ENCODE peak calls at places on chromosome 9, in five cellular contexts. C, K, G, N and X are unnamed samples.

GRCh38 chr9:1939926-1940368 is 75.2 kb upstream of the SMARCA2 start:
- DNase-seq in N (no peak), G (peak), C (no peak), K (no peak), X (no peak)

GRCh38 chr9:135167839-135168378 is 80.4 kb downstream of the OLFM1 start:
- DNase-seq in G (no peak), K (no peak), N (no peak), C (no peak), X (no peak)

GRCh38 chr9:110065527-110065926 is 142.4 kb downstream of the C9orf152 start:
- DNase-seq in G (no peak), N (no peak), C (no peak), K (peak), X (no peak)

GRCh38 chr9:83432877-83433276 is 105.3 kb downstream of the FRMD3 start:
- DNase-seq in K (no peak), C (no peak), G (no peak), N (no peak), X (no peak)

GRCh38 chr9:135344523-135344901 is 135.1 kb upstream of the PPP1R26 start:
- DNase-seq in C (no peak), N (no peak), G (no peak), K (no peak), X (no peak)

GRCh38 chr9:81720450-81721086 is 31.2 kb upstream of the TLE1 start:
- DNase-seq in G (no peak), C (no peak), K (no peak), N (no peak), X (no peak)

GRCh38 chr9:8855046-8855445 is 1055.5 kb upstream of the DMAC1 start:
- DNase-seq in G (no peak), K (peak), C (no peak), N (no peak), X (no peak)

GRCh38 chr9:127801955-127802575 is 617 bp upstream of the FPGS start:
- DNase-seq in N (no peak), K (peak), G (no peak), C (no peak), X (no peak)

GRCh38 chr9:17423681-17424011 is 155.2 kb upstream of the SH3GL2 start:
- DNase-seq in K (no peak), N (no peak), C (no peak), G (no peak), X (no peak)

GRCh38 chr9:75788006-75788634 is 102.4 kb upstream of the PCSK5 start:
- DNase-seq in N (no peak), K (peak), C (no peak), G (no peak), X (no peak)

GRCh38 chr9:134554750-134555655 is 86.6 kb upstream of the COL5A1 start:
- DNase-seq in N (no peak), G (no peak), C (no peak), K (peak), X (no peak)

GRCh38 chr9:23538060-23538387 is 288.0 kb downstream of the ELAVL2 start:
- DNase-seq in K (no peak), G (no peak), C (no peak), N (no peak), X (no peak)

GRCh38 chr9:96618209-96619108 is 1.2 kb downstream of the CDC14B start:
- DNase-seq in K (peak), C (no peak), G (no peak), N (no peak), X (peak)

GRCh38 chr9:96615421-96615820 is 4.2 kb downstream of the CDC14B start:
- DNase-seq in N (no peak), K (no peak), G (no peak), C (no peak), X (no peak)

GRCh38 chr9:96619109-96619435 is 571 bp downstream of the CDC14B start:
- DNase-seq in C (no peak), N (no peak), K (no peak), G (no peak), X (no peak)

GRCh38 chr9:96617439-96618185 is 2.0 kb downstream of the CDC14B start:
- DNase-seq in C (no peak), K (no peak), N (no peak), G (no peak), X (no peak)

GRCh38 chr9:96616817-96617438 is 2.7 kb downstream of the CDC14B start:
- DNase-seq in N (no peak), K (no peak), C (no peak), G (no peak), X (no peak)
- H3K4me3 ChIP-seq in N (no peak), K (no peak), C (no peak), G (no peak), X (no peak)

DNA sequence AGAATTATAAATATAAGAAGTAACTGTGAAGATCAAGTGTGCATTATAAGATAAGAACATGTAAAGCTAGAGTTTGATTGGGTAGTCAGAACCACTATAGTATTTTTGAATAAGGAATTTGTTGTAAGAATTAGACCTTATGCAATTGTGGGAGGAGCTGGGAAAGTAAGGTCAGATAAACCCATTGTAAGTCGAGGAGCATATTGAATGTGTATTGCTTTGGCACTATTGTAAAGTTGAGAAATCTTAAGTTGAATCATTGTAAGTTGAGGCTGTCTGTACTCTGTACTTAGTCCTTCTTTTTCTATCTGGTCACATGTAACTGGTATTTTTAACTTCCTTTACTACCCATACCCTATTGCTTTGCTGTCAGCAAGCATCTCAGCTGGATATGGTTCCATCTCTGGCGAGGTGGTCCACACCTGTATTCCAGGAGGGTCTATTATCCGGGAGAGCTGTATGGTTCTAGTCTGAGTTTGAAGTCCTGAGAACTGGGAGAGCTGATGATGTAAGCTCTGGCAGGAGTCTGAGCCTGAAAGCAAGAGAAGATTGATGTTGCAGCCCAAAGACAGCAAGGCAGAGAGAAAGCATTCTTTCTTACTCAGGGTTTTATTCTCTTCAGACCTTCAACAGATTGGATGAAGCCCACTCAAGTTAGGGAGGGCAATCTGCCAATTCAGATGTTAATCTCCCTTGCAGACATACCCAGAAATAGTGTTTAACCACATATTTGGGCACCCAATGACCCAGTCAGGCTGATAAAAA is 158.9 kb downstream of the CCDC171 start:
- DNase-seq in K (peak), C (no peak), G (no peak), N (no peak), X (no peak)
- H3K4me3 ChIP-seq in K (no peak), C (no peak), G (no peak), N (no peak), X (no peak)

DNA sequence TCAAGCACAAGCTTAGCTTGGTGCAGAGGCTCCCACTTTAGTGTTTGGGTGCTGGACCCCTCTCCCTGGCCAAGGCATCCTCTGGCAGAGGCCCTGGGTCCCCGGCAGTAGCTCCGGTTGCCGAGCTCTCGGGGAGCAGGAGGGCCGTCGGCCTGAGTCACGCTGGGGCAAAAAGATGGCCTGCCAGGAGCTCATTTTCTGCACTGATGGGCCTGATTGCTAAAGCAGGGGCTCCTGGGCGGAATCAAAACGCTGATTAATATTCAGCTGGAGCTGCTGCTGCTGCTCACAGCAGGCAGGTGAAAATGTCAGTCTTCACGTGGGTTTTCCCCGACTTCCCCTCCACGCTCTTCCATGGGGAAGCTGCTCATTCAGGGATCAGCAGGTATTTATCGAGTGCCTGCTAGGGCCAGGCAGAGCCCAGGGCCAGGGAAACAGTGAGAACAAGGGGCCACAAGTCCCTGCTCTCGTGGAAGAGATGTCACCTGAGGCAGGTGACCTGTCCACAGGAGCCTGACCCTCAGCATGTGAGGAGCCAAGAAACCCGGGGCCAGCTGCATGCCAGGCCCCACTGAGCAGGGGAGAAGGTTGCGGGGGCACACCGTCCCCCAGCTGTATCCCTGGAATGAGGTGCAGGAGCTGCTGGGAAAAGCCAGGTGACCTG is 22.1 kb downstream of the LAMC3 start:
- DNase-seq in N (no peak), G (no peak), K (no peak), C (no peak), X (no peak)
- H3K4me3 ChIP-seq in N (no peak), G (no peak), K (no peak), C (no peak), X (no peak)

GRCh38 chr9:101601904-101602765 is 7.4 kb upstream of the PPP3R2 start:
- DNase-seq in G (no peak), C (no peak), N (no peak), K (peak), X (peak)
- H3K4me3 ChIP-seq in G (no peak), C (no peak), N (no peak), K (no peak), X (no peak)

GRCh38 chr9:114192539-114192938 is 37.2 kb downstream of the COL27A1 start:
- DNase-seq in C (no peak), K (no peak), G (no peak), N (no peak), X (no peak)

GRCh38 chr9:114190563-114190905 is 35.2 kb downstream of the COL27A1 start:
- DNase-seq in N (no peak), C (no peak), K (no peak), G (no peak), X (no peak)

GRCh38 chr9:114186793-114187289 is 31.5 kb downstream of the COL27A1 start:
- DNase-seq in C (no peak), N (no peak), G (no peak), K (no peak), X (no peak)

GRCh38 chr9:114193090-114193489 is 37.8 kb downstream of the COL27A1 start:
- DNase-seq in G (no peak), C (no peak), N (no peak), K (no peak), X (no peak)

DNA sequence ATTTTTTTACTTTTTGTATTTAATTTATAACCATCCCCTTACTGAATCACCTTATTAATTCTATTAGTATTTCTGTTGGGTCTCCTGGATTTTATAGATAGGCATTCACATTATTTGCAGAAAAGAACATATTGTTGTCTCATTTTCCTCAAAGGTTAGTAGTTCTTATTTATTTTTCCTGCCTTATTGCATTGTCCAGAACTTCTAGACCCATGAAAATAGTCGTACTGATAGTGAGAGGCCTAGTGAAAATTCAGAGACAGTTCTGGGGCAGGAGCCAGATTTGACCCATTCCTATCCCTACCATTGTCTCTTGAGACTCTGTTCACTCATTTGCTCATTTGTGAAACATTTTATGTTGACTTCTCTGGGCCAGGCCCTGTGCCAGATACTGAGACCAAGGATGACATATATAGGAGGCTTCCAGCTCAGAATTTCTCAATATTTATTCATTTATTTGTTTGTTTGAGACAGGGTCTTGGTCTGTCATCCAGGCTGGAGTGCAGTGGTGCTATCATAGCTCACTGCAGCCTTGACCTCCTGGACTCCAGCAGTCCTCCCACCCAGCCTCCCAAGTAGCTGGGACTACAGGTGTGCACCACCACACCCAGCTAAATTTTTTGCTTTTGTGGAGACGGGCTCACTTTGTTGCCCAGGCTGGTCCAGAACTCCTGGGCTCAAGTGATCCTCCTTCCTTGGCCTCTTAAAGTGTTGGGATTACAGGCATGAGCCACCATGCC is 34.7 kb downstream of the COL27A1 start:
- DNase-seq in C (no peak), N (no peak), G (no peak), K (no peak), X (no peak)
- H3K4me3 ChIP-seq in C (no peak), N (no peak), G (no peak), K (no peak), X (no peak)

GRCh38 chr9:126619336-126619919 is 5.7 kb downstream of the LMX1B start:
- DNase-seq in C (no peak), K (no peak), G (no peak), N (no peak), X (no peak)
- H3K4me3 ChIP-seq in C (no peak), K (no peak), G (no peak), N (peak), X (no peak)

DNA sequence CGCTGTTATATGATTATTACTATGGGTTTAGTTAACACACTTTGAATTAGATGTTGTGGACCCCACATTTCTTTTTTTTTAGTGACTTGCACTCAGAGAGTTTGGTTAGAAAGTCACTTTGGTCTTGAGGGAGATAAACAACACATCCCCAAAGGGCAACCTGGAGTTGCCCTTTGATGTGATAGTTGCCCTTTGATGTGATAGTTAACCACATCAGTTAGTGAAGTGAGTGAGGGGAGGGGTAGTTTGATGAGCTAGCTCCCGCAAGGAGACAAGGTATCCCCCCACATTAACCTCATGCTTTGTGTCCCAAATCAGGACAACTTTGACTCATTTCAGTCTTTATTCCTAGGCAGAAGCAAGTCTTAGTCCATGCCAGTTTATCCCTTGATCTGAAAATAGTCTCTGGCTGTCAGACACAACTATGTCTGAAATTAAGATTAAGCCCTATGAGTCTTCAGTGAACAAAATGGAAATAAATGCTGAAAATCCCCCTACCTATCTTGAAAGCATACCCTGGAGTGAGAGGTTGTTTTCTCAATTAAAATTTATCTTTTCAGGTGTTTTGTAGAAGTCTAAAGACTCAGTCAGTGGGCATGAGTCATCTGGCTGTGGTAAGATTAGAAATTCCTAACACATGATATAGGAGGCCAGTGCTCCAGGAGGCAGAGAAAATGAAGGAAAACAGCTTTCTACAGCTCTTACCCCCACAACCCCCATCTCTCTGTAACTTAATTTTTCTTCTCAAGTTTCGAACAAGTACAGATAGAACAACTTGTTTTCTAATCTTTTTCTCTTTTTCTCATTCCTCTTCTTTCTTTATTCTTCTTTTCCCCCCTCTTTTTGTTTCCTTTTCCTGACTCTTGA is 208.9 kb upstream of the DMRTA1 start:
- DNase-seq in K (peak), C (no peak), N (no peak), G (no peak), X (no peak)
- H3K4me3 ChIP-seq in K (no peak), C (no peak), N (no peak), G (no peak), X (no peak)

GRCh38 chr9:101443358-101443757 is 7.8 kb upstream of the ALDOB start:
- DNase-seq in K (no peak), N (no peak), G (no peak), C (no peak), X (no peak)
- H3K4me3 ChIP-seq in K (no peak), N (no peak), G (no peak), C (no peak), X (no peak)